ENCODE peak calls at places on chromosomes 4 and X, in four cellular contexts. U, O, F and Y are unnamed samples.

GRCh38 chr4:158020175-158020574 is 152.7 kb downstream of the GASK1B start:
- DNase-seq in O (no peak), U (peak; percentile 62), F (no peak), Y (peak; percentile 97)

GRCh38 chr4:8706221-8707044 is 113.9 kb downstream of the CPZ start:
- DNase-seq in F (no peak), U (no peak), O (no peak), Y (no peak)

GRCh38 chr4:80071643-80072606 is 1.1 kb downstream of the ANTXR2 start:
- DNase-seq in F (peak; percentile 41), U (no peak), O (peak; percentile 14), Y (no peak)

GRCh38 chrX:22300130-22300529 is 27.4 kb downstream of the CBLL2 start:
- DNase-seq in F (peak; percentile 47), U (peak; percentile 56), O (no peak), Y (no peak)

GRCh38 chr4:152700151-152700550 is 20.4 kb upstream of the TMEM154 start:
- DNase-seq in F (no peak), O (no peak), U (no peak), Y (no peak)

GRCh38 chr4:89800012-89800516 is 36.9 kb downstream of the SNCA start:
- DNase-seq in U (no peak), O (no peak), F (no peak), Y (no peak)

GRCh38 chr4:145945431-145946155 is 7.0 kb upstream of the ZNF827 start:
- DNase-seq in O (no peak), U (no peak), F (no peak), Y (no peak)

GRCh38 chr4:31192372-31192771 is 472.2 kb downstream of the PCDH7 start:
- DNase-seq in O (no peak), U (no peak), F (peak; percentile 20), Y (no peak)

GRCh38 chr4:97432551-97432950 is 710.7 kb downstream of the STPG2 start:
- DNase-seq in U (no peak), O (no peak), F (no peak), Y (no peak)

GRCh38 chr4:107997001-107997788 is 7.5 kb downstream of the HADH start:
- DNase-seq in U (peak; percentile 63), O (no peak), F (no peak), Y (peak; percentile 20)

GRCh38 chrX:63250253-63250868 is 100.8 kb downstream of the SPIN4 start:
- DNase-seq in U (peak; percentile 69), F (peak; percentile 33), O (no peak), Y (peak; percentile 50)

GRCh38 chrX:28549839-28550238 is 37.4 kb upstream of the IL1RAPL1 start:
- DNase-seq in F (no peak), O (no peak), U (no peak), Y (no peak)

GRCh38 chr4:133112641-133113040 is 36.5 kb upstream of the PCDH10 start:
- DNase-seq in F (no peak), O (no peak), U (no peak), Y (no peak)

GRCh38 chrX:125769628-125770027 is 396.5 kb downstream of the DCAF12L2 start:
- DNase-seq in U (no peak), F (no peak), O (no peak), Y (no peak)

GRCh38 chr4:24688453-24688852 is 104.1 kb upstream of the DHX15 start:
- DNase-seq in U (no peak), O (no peak), F (no peak), Y (no peak)

GRCh38 chr4:56871357-56871993 is 36.2 kb upstream of the REST start:
- DNase-seq in F (no peak), O (peak; percentile 12), U (no peak), Y (peak; percentile 24)

GRCh38 chr4:148778980-148779675 is 336.9 kb upstream of the NR3C2 start:
- DNase-seq in O (no peak), F (no peak), U (no peak), Y (no peak)

GRCh38 chrX:108199691-108200090 is 108.1 kb downstream of the ATG4A start:
- DNase-seq in F (no peak), O (no peak), U (no peak), Y (no peak)

GRCh38 chrX:40931921-40932320 is 153.3 kb upstream of the USP9X start:
- DNase-seq in F (peak; percentile 45), O (no peak), U (no peak), Y (no peak)

DNA sequence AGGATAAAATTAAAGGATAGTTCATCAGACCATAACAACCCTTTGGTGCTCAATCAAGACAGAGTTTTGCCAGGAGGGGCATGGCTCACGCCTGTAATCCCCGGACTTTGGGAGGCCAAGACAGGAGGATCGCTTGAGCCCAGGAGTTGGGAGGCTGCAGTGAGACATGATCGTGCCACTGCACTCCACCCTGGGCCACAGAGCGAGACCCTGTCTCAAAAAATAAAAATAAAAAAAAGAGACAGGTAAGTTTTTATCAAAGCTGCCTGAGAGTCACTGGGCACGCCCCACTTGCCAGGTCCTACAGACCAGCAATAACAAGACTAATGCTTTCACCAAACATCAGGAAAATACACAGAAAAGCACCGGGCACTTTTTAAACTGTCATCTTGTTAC is 818 bp downstream of the CFAP97 start:
- DNase-seq in U (no peak), O (no peak), F (peak; percentile 44), Y (no peak)
- H3K4me3 ChIP-seq in U (peak overlapping the region; percentile 54), O (peak overlapping the region; percentile 82), F (peak overlapping the region; percentile 84), Y (peak overlapping the region; percentile 73)

GRCh38 chr4:181006509-181007290 is 1236.5 kb upstream of the TENM3 start:
- DNase-seq in U (no peak), F (no peak), O (no peak), Y (no peak)

GRCh38 chr4:181007751-181008150 is 1235.5 kb upstream of the TENM3 start:
- DNase-seq in O (no peak), F (no peak), U (no peak), Y (no peak)

GRCh38 chr4:181004056-181004455 is 1239.1 kb upstream of the TENM3 start:
- DNase-seq in O (no peak), U (peak; percentile 13), F (no peak), Y (no peak)

DNA sequence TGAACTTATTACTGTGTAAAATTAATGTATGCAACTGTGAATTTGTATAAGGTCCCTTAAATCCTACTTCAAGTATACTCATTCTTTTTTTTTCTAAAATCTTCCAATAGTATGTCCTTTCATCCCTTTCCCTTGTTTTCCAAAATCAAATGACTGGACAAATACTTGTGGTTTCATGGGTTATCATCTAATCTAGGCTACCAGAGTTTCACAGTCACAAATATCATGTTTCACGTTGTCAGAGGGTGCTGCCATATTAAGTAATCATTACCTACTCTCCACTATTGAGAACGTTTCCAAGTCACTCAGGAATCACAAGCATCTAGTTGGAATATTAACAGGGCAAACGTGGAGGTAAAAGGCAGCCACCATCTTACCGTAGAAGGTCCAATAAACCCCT is 1235.0 kb upstream of the TENM3 start:
- DNase-seq in O (no peak), U (no peak), F (no peak), Y (no peak)
- TF ChIP-seq CTCF in O (no peak), U (no peak), F (no peak), Y (no peak)

DNA sequence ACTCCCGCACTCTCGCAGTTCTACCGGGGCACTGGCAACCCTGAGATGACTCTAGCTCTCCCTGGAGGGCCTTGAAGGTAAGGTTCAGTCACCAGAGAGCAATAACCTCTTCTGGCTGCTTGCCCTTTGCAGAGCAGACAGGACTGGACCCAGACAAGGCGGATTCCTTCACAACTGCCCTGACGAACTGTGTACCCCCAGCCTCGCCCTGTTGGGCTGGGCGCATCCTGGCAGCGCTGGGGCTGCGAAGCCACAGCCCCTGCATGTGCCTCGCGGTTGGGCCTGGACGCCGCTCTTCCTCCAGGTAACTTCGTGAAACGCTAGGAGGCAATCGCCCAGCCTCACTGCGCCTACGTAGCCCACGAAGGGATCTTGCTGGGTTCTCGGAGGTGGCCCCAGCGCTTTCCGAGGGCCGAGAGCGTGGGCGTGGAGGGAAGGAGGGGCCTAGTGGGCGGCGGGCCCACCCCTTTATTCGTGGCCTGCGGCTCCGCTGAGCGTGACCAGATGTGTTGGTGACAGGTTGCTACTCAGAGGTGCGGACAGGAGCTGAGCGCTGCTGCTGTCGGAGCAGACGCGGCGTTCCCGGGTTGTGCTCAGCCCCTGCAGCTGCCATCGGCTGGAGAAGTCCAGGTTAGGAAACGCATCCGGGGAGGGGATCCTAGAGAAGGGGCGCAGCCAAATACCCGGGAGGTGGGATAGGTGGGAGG is 1.9 kb upstream of the MAMLD1 start:
- DNase-seq in O (peak; percentile 10), U (no peak), F (peak; percentile 6), Y (no peak)
- H3K4me3 ChIP-seq in O (peak overlapping the region; percentile 66), U (peak overlapping the region; percentile 67), F (peak overlapping the region; percentile 12), Y (peak overlapping the region; percentile 56)

GRCh38 chr4:94540476-94540875 is 88.7 kb downstream of the PDLIM5 start:
- DNase-seq in U (no peak), F (no peak), O (no peak), Y (no peak)
- TF ChIP-seq CTCF in U (no peak), F (no peak), O (no peak), Y (no peak)

DNA sequence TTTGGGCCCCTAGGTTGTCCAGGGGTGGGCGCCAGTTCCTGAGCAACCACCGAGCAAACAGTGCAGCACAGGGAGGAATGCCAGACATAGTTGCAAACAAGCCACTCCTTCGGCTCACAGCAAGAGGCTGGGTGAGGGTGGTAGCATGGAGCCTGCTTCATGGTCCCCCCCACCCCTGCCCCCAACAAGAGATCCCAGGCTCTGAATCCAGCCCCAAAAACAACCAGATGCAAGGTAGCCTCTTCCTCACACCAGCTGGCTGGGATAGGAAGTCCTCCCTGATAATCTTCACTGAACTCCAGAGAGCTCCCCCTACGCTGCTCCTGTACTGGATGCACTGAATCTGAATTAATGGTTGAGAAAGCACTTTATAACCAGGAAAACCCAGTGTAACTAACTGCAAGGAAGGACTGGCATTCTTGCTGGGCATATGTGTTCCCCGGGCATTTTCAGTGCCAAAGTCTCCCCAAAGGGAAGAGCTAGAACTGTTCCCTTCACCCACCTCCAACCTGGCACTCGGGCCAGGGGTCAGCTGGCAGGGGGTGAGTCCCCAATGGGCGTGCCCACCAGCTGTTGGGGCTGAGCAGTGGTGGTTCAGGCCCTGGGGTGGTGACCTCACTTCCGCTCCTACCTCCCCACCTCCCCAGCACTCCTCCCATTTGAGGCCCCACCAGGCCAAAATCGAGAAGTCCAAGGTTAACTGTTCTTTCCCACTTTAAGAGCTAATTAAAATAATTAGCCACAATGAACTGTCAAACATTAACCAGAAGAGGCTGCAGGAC is 1.5 kb downstream of the ELF4 start:
- DNase-seq in O (no peak), F (no peak), U (no peak), Y (no peak)
- H3K4me3 ChIP-seq in O (no peak overlapping the region), F (peak overlapping the region; percentile 51), U (peak overlapping the region; percentile 53), Y (peak overlapping the region; percentile 50)